ENCODE peak calls at places on chromosomes 12 and 14, in four cellular contexts. X, B, R and Q are unnamed samples.

GRCh38 chr12:1523046-1523445 is 71.3 kb downstream of the FBXL14 start:
- DNase-seq in X (no peak), B (no peak), R (peak; percentile 21), Q (no peak)

GRCh38 chr12:119780786-119781434 is 96.2 kb downstream of the CIT start:
- DNase-seq in X (no peak), B (peak; percentile 56), R (no peak), Q (peak; percentile 56)

GRCh38 chr14:51652168-51653095 is 722 bp downstream of the FRMD6 start:
- DNase-seq in X (peak; percentile 92), B (peak; percentile 35), R (peak; percentile 74), Q (no peak)

GRCh38 chr12:58086930-58087329 is 145.6 kb downstream of the ATP23 start:
- DNase-seq in X (no peak), B (no peak), R (no peak), Q (no peak)

GRCh38 chr12:57276935-57277563 is 26.1 kb upstream of the STAC3 start:
- DNase-seq in X (no peak), B (no peak), R (no peak), Q (peak; percentile 32)

GRCh38 chr12:39401459-39401858 is 41.5 kb downstream of the KIF21A start:
- DNase-seq in X (no peak), B (no peak), R (no peak), Q (peak; percentile 70)

GRCh38 chr14:39230416-39230815 is 3.3 kb upstream of the MIA2 start:
- DNase-seq in X (no peak), B (no peak), R (no peak), Q (no peak)

GRCh38 chr12:100576311-100577036 is 3.0 kb downstream of the GAS2L3 start:
- DNase-seq in X (no peak), B (no peak), R (no peak), Q (no peak)

GRCh38 chr12:59004466-59004865 is 84.2 kb upstream of the LRIG3 start:
- DNase-seq in X (no peak), B (no peak), R (no peak), Q (no peak)

GRCh38 chr14:103542545-103543088 is 13.6 kb downstream of the TRMT61A start:
- DNase-seq in X (peak; percentile 86), B (no peak), R (peak; percentile 91), Q (no peak)

GRCh38 chr14:59688224-59689170 is 111.9 kb upstream of the CCDC175 start:
- DNase-seq in X (no peak), B (no peak), R (peak; percentile 77), Q (peak; percentile 75)

GRCh38 chr14:88998027-88998426 is 173.6 kb downstream of the TTC8 start:
- DNase-seq in X (no peak), B (no peak), R (no peak), Q (no peak)

GRCh38 chr14:50846171-50846880 is 15.4 kb upstream of the NIN start:
- DNase-seq in X (no peak), B (no peak), R (no peak), Q (no peak)

GRCh38 chr14:100138082-100138787 is 21.2 kb downstream of the DEGS2 start:
- DNase-seq in X (no peak), B (no peak), R (no peak), Q (no peak)

GRCh38 chr14:75928587-75929230 is 53.1 kb downstream of the TGFB3 start:
- DNase-seq in X (no peak), B (no peak), R (no peak), Q (peak; percentile 30)

GRCh38 chr12:45232771-45233372 is 17.0 kb downstream of the ANO6 start:
- DNase-seq in X (no peak), B (peak; percentile 61), R (peak; percentile 84), Q (no peak)

GRCh38 chr14:76352639-76353281 is 23.2 kb upstream of the ESRRB start:
- DNase-seq in X (peak; percentile 93), B (no peak), R (no peak), Q (peak; percentile 89)

GRCh38 chr12:53232641-53233538 is 881 bp upstream of the RARG start:
- DNase-seq in X (no peak), B (no peak), R (peak; percentile 89), Q (peak; percentile 66)

GRCh38 chr12:2977776-2978175 is 18.6 kb downstream of the TEAD4 start:
- DNase-seq in X (no peak), B (no peak), R (no peak), Q (no peak)

GRCh38 chr12:11727133-11727664 is 77.7 kb downstream of the ETV6 start:
- DNase-seq in X (peak; percentile 57), B (no peak), R (no peak), Q (no peak)

GRCh38 chr12:56900583-56900982 is 33.6 kb downstream of the SDR9C7 start:
- DNase-seq in X (peak; percentile 10), B (no peak), R (no peak), Q (no peak)

GRCh38 chr12:16387919-16388318 is 40.5 kb downstream of the MGST1 start:
- DNase-seq in X (no peak), B (no peak), R (no peak), Q (no peak)

GRCh38 chr14:97491697-97492096 is 694.5 kb downstream of the VRK1 start:
- DNase-seq in X (no peak), B (no peak), R (no peak), Q (no peak)

GRCh38 chr12:74111688-74112360 is 425.8 kb upstream of the ATXN7L3B start:
- DNase-seq in X (no peak), B (no peak), R (no peak), Q (peak; percentile 57)

GRCh38 chr14:91945776-91946305 is 1.7 kb downstream of the FBLN5 start:
- DNase-seq in X (no peak), B (no peak), R (no peak), Q (no peak)

GRCh38 chr12:88579572-88579940 is 715 bp downstream of the KITLG start:
- DNase-seq in X (peak; percentile 88), B (peak; percentile 41), R (peak; percentile 70), Q (peak; percentile 57)

GRCh38 chr14:94675036-94675435 is 62.8 kb downstream of the SERPINA3 start:
- DNase-seq in X (no peak), B (no peak), R (peak; percentile 6), Q (no peak)

GRCh38 chr14:52351191-52351560 is 37.1 kb downstream of the PTGER2 start:
- DNase-seq in X (no peak), B (no peak), R (no peak), Q (peak; percentile 23)

DNA sequence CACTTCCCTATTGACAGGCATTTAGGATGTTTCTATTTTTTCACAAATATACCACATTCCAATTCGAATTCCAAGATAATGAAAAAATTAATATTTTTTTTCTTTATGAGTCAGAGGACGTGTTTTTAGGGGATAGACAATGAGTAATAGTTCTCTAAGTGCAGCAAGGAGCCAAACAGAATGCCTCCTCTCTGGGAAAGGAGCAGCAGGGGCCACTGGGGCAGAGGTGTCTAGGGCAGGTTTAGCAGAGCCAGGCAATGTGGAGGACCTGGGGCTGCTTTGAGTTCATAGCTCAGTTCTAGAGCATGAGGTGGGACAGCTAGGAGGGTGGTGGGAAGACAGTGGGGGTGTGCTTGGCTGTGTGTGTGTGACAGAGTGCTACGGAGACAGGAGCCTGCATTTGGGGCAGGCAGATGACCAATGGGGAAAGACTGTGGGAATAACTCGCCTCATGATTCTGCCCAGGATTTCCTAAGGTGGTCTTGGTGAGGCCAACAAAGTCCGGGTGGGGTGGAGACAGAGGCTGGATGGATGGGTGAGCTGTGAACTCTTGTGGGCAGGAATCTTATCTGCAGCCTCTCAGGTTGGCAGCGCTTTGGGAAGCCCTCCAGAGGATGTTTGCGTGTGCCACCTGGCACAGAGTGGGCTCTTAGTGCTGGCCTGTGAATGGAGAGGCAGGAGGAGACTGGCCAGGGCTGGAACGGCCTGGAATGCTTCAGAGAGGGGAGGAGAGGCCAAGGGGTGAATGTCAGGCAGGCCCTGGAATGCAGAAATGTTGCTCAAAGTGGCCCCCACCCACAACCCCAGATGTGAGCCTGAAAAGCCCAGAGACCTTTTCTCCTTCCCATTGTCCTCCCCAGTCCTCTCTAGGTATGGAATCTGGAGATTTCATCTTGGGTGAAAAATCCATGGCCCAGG is 2.4 kb upstream of the KRT7 start:
- DNase-seq in X (no peak), B (peak; percentile 84), R (peak; percentile 75), Q (no peak)
- H3K4me1 ChIP-seq in X (peaks cover 43% of the 10 kb centered on the region), B (peaks cover 8% of the 10 kb centered on the region), R (peaks cover 23% of the 10 kb centered on the region), Q (no peaks in the 10 kb centered on the region)

GRCh38 chr12:90977224-90977623 is 22.2 kb upstream of the CCER1 start:
- DNase-seq in X (no peak), B (no peak), R (no peak), Q (no peak)
- TF ChIP-seq CTCF in X (no peak), B (no peak), R (no peak), Q (no peak)

GRCh38 chr12:120978296-120979219 is at the start of gene HNF1A:
- DNase-seq in X (peak; percentile 74), B (no peak), R (no peak), Q (no peak)

GRCh38 chr12:120979220-120979861 is 998 bp downstream of the HNF1A start:
- DNase-seq in X (no peak), B (no peak), R (no peak), Q (no peak)

GRCh38 chr12:120980800-120981368 is 2.5 kb downstream of the HNF1A start:
- DNase-seq in X (no peak), B (no peak), R (no peak), Q (no peak)

GRCh38 chr12:120981407-120981921 is 3.1 kb downstream of the HNF1A start:
- DNase-seq in X (no peak), B (no peak), R (no peak), Q (no peak)

GRCh38 chr12:120979862-120980696 is 1.7 kb downstream of the HNF1A start:
- DNase-seq in X (no peak), B (no peak), R (no peak), Q (peak; percentile 28)
- H3K4me3 ChIP-seq in X (no peak overlapping the region), B (no peak overlapping the region), R (no peak overlapping the region), Q (no peak overlapping the region)

GRCh38 chr14:90507428-90507827 is 110.6 kb downstream of the CALM1 start:
- DNase-seq in X (no peak), B (no peak), R (no peak), Q (no peak)
- H3K4me1 ChIP-seq in X (peaks cover 12% of the 10 kb centered on the region), B (peaks cover 2% of the 10 kb centered on the region), R (no peaks in the 10 kb centered on the region), Q (no peaks in the 10 kb centered on the region)

GRCh38 chr14:56417173-56417572 is 162.4 kb upstream of the TMEM260 start:
- DNase-seq in X (no peak), B (no peak), R (no peak), Q (no peak)

GRCh38 chr14:56423591-56423991 is 156.0 kb upstream of the TMEM260 start:
- DNase-seq in X (no peak), B (no peak), R (no peak), Q (no peak)

DNA sequence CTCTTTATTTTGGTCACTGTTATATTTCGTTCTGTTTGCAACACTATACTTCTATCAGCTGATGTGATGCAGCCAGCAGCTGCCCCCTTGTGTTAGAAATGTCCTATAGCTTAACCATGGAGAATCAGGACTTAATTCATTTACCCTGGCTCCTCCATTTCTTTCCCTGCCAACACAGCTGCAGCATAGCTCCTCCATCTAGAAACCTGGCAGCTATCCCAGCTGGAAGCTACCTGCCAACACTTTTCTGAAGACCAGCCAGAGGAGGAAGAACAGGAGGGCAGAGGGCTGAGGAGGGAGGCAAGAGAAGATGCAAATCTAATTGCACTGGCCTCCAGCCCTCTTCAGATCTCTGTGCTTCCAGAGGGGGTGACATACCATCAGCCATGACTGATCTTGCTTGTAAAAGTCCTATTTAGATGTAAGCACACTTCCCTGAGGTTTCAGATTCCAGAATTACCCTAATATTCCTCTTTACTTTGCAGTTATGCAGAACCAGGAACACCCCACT is 156.8 kb upstream of the TMEM260 start:
- DNase-seq in X (no peak), B (peak; percentile 66), R (peak; percentile 74), Q (peak; percentile 92)
- TF ChIP-seq CTCF in X (peak; percentile 55), B (peak; percentile 37), R (peak; percentile 84), Q (peak; percentile 87)